ENCODE peak calls at places on chromosomes 6 and 20, in six cellular contexts. D is fibroblast of lung, M is neural progenitor cell, O is HCT116, N is IMR-90, R is keratinocyte. J is an unnamed sample. For H3K4me1, the result is how much of the 10 kb centered on the place peaks cover.

GRCh38 chr6:89758830-89759229 is 60.8 kb downstream of the MDN1 start:
- DNase-seq in D (no peak), M (no peak), O (no peak), N (no peak), R (no peak), J (no peak)

GRCh38 chr20:9485614-9486325 is 28.6 kb upstream of the LAMP5 start:
- DNase-seq in D (no peak), M (peak), O (no peak), N (no peak), R (no peak), J (peak)

GRCh38 chr20:56513096-56513806 is 11.3 kb upstream of the FAM209A start:
- DNase-seq in D (peak), M (no peak), O (no peak), N (peak), R (no peak), J (no peak)

GRCh38 chr6:31576897-31577341 is 1.6 kb downstream of the TNF start:
- DNase-seq in D (no peak), M (no peak), O (no peak), N (no peak), R (no peak), J (peak)

GRCh38 chr6:95767897-95768463 is 190.6 kb downstream of the MANEA start:
- DNase-seq in D (no peak), M (no peak), O (no peak), N (no peak), R (no peak), J (no peak)

GRCh38 chr6:106974999-106975698 is 620 bp upstream of the CD24 start:
- DNase-seq in D (peak), M (peak), O (no peak), N (no peak), R (no peak), J (peak)

GRCh38 chr6:12636336-12636735 is 80.2 kb upstream of the PHACTR1 start:
- DNase-seq in D (no peak), M (no peak), O (no peak), N (no peak), R (no peak), J (no peak)

GRCh38 chr6:79269877-79270276 is 35.4 kb upstream of the HMGN3 start:
- DNase-seq in D (peak), M (no peak), O (no peak), N (peak), R (peak), J (no peak)

GRCh38 chr6:167653561-167653960 is 173.2 kb upstream of the AFDN start:
- DNase-seq in D (no peak), M (no peak), O (no peak), N (no peak), R (no peak), J (no peak)

GRCh38 chr6:167654389-167654788 is 172.3 kb upstream of the AFDN start:
- DNase-seq in D (no peak), M (no peak), O (no peak), N (no peak), R (no peak), J (no peak)

GRCh38 chr6:167652701-167653095 is 174.0 kb upstream of the AFDN start:
- DNase-seq in D (no peak), M (no peak), O (no peak), N (no peak), R (no peak), J (peak)

GRCh38 chr6:167658106-167658505 is 168.6 kb upstream of the AFDN start:
- DNase-seq in D (no peak), M (no peak), O (no peak), N (no peak), R (no peak), J (no peak)

DNA sequence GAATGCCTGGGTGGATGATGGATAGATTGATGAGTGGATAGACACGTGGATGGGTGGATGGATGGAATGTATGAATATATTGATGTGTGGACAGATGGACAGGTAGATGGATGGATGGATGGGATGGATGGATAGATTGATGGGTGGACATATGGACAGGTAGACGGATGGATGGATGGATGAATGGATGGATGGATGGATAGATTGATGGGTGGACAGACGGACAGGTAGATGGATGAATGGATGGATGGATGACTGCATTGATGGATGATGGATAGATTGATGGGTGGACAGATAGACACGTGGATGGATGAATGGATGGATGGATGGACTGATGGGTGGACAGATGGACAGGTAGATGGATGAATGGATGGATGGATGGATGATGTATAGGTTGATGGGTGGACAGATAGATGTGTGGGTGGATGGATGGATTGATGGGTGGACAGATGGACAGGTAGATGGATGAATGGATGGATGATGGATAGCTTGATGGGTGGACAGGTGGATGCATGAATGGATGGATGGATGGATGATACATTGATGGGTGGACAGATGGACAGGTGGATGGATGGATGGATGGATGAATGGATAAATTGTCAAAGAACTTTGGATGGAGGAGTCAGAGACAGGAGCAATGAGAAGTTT is 171.4 kb upstream of the AFDN start:
- DNase-seq in D (no peak), M (no peak), O (no peak), N (no peak), R (no peak), J (no peak)
- H3K9ac ChIP-seq in D (no peak), M (no peak), O (no peak), N (no peak), R (no peak), J (no peak)

GRCh38 chr6:42777126-42777822 is 4.6 kb upstream of the BICRAL start:
- DNase-seq in D (peak), M (no peak), O (no peak), N (peak), R (no peak), J (no peak)
- H3K4me1 ChIP-seq in D (under half), M (under half), O (under half), N (under half), R (under half), J (under half)

GRCh38 chr20:58544301-58544700 is 29.1 kb upstream of the APCDD1L start:
- DNase-seq in D (no peak), M (peak), O (no peak), N (no peak), R (no peak), J (peak)

GRCh38 chr20:58544891-58545290 is 29.7 kb upstream of the APCDD1L start:
- DNase-seq in D (no peak), M (no peak), O (no peak), N (no peak), R (no peak), J (peak)

GRCh38 chr20:58543274-58543673 is 28.1 kb upstream of the APCDD1L start:
- DNase-seq in D (peak), M (no peak), O (no peak), N (no peak), R (no peak), J (peak)

GRCh38 chr20:58545565-58546195 is 30.5 kb upstream of the APCDD1L start:
- DNase-seq in D (peak), M (no peak), O (no peak), N (no peak), R (no peak), J (peak)

DNA sequence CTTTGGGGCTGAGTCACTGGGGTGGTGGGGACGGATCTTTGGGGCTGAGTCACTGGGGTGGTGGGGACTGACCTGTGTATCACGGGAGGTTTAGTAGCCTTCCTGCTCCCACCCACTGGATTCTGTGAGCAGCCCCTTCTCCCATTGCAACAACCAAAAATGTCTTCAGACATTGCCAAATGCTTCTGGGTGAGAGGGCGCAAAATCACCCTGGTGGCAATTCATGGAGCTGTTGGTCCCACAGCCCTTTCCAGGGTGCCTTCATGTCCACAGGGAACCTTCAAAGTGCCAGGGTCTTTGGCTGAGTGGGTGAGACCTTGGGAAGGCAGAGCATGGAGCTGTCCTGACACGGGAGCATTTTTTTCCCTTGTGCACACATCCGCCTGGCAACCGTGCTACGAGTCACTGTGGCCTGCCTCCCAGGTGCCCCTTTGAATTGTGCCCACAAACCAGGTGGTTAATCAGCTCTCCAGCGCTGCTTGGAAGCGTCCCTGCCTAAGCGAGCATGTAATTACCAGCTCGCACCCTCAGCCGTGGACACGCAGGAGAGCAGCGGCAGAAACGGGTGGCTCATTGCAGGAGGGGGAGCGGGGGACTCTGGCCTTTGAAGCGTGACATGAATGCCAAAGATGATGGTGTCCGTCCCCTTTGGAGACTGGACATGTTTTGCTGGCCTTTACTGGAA is 27.4 kb upstream of the APCDD1L start:
- DNase-seq in D (peak), M (no peak), O (peak), N (peak), R (no peak), J (peak)
- H3K27ac ChIP-seq in D (no peak), M (no peak), O (peak), N (peak), R (no peak), J (no peak)

DNA sequence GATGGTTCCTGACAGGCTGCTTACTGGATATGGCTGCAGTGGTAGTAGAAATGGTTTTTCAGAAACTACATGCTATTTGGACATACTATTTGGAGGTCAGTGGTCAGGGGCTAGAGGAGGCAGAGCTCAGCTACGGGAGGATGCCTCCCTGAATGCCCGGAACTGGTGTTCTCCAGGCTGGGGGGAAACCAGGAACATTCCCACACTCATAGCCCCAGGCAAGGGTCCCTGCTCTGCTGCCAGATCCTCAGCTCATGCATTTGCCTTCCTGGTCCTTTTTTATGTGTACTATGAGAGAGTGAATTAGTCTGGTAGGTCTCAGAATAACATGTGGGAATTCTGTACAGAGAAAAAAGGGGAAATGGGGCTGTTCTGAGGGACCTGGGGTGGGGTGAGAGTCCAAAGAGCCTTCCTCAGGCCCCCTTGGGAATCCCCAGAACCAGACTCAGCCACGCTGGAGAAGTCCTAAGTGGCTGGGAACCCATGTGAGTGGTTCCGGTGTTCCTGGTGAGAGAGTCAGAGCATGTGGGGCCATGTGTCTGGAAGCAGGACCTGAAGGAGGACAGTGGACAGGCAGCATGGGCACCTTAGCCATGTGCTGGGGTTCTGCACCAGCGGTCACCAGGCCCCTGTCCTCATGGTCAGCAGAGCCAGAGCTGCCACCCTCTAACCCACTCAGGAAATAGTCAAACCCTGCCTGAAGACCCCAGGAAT is 58.0 kb upstream of the MYL9 start:
- DNase-seq in D (no peak), M (no peak), O (no peak), N (no peak), R (no peak), J (no peak)
- H3K9ac ChIP-seq in D (no peak), M (no peak), O (no peak), N (no peak), R (no peak), J (no peak)

J was measured in endodermal cell.